ENCODE peak calls at places on chromosomes 3 and 15, in seven cellular contexts. C, Z, K, H, W, U and E are unnamed samples.
A peak's percentile ranks its signal among the peaks of the same experiment; 100 is the strongest.

GRCh38 chr3:144662729-144663128 is 691.1 kb downstream of the DIPK2A start:
- DNase-seq in C (no peak), Z (no peak), K (no peak), H (no peak), W (no peak), U (no peak), E (no peak)

GRCh38 chr3:66393486-66394260 is 107.1 kb downstream of the LRIG1 start:
- DNase-seq in C (no peak), Z (no peak), K (no peak), H (peak; percentile 81), W (peak; percentile 12), U (peak; percentile 18), E (peak; percentile 57)

GRCh38 chr3:94130690-94131089 is 67.8 kb downstream of the NSUN3 start:
- DNase-seq in C (no peak), Z (no peak), K (no peak), H (no peak), W (no peak), U (no peak), E (no peak)

GRCh38 chr3:150823277-150823676 is 60.3 kb upstream of the SIAH2 start:
- DNase-seq in C (no peak), Z (no peak), K (no peak), H (no peak), W (no peak), U (no peak), E (no peak)

GRCh38 chr15:83283813-83284562 is 476 bp downstream of the BNC1 start:
- DNase-seq in C (no peak), Z (no peak), K (no peak), H (no peak), W (peak; percentile 75), U (no peak), E (peak; percentile 54)

GRCh38 chr3:53243165-53243564 is 12.7 kb downstream of the TKT start:
- DNase-seq in C (no peak), Z (no peak), K (no peak), H (no peak), W (no peak), U (no peak), E (peak; percentile 69)

GRCh38 chr3:159938712-159939111 is 49.9 kb upstream of the IL12A start:
- DNase-seq in C (no peak), Z (no peak), K (no peak), H (no peak), W (no peak), U (no peak), E (no peak)

GRCh38 chr3:183058351-183058750 is 40.9 kb downstream of the MCCC1 start:
- DNase-seq in C (no peak), Z (no peak), K (no peak), H (no peak), W (no peak), U (no peak), E (no peak)

GRCh38 chr3:125129512-125129962 is 73.7 kb upstream of the HEG1 start:
- DNase-seq in C (no peak), Z (no peak), K (no peak), H (no peak), W (no peak), U (peak; percentile 85), E (peak; percentile 99)

GRCh38 chr3:195204360-195205166 is 66.4 kb downstream of the XXYLT1 start:
- DNase-seq in C (no peak), Z (no peak), K (no peak), H (no peak), W (peak; percentile 44), U (no peak), E (no peak)

GRCh38 chr3:79202471-79203143 is 565.2 kb downstream of the ROBO1 start:
- DNase-seq in C (no peak), Z (no peak), K (no peak), H (no peak), W (no peak), U (no peak), E (no peak)

GRCh38 chr3:36403661-36404060 is 23.4 kb downstream of the STAC start:
- DNase-seq in C (no peak), Z (no peak), K (no peak), H (no peak), W (no peak), U (no peak), E (no peak)

GRCh38 chr15:88701561-88702095 is 62.8 kb downstream of the ISG20 start:
- DNase-seq in C (no peak), Z (no peak), K (no peak), H (peak; percentile 19), W (no peak), U (no peak), E (no peak)

GRCh38 chr3:87435926-87436630 is 159.7 kb upstream of the POU1F1 start:
- DNase-seq in C (no peak), Z (no peak), K (no peak), H (no peak), W (no peak), U (no peak), E (peak; percentile 16)

GRCh38 chr15:63274427-63274826 is 3.0 kb upstream of the APH1B start:
- DNase-seq in C (no peak), Z (no peak), K (no peak), H (no peak), W (no peak), U (no peak), E (no peak)

GRCh38 chr15:43370310-43370974 is 401 bp downstream of the ZSCAN29 start:
- DNase-seq in C (no peak), Z (no peak), K (no peak), H (peak; percentile 1), W (no peak), U (peak; percentile 22), E (peak; percentile 59)

GRCh38 chr15:71294636-71295241 is 179.5 kb downstream of the THSD4 start:
- DNase-seq in C (no peak), Z (no peak), K (peak; percentile 82), H (no peak), W (no peak), U (no peak), E (peak; percentile 93)

GRCh38 chr3:20652249-20652648 is 466.2 kb upstream of the SGO1 start:
- DNase-seq in C (no peak), Z (no peak), K (no peak), H (no peak), W (no peak), U (no peak), E (no peak)
- H3K4me3 ChIP-seq in C (no peak overlapping the region), Z (no peak overlapping the region), K (no peak overlapping the region), H (no peak overlapping the region), W (no peak overlapping the region), U (no peak overlapping the region), E (no peak overlapping the region)

GRCh38 chr15:81297580-81298575 is 26.1 kb downstream of the STARD5 start:
- DNase-seq in C (no peak), Z (no peak), K (no peak), H (no peak), W (no peak), U (no peak), E (no peak)

GRCh38 chr15:81297147-81297572 is 26.8 kb downstream of the STARD5 start:
- DNase-seq in C (no peak), Z (no peak), K (no peak), H (no peak), W (no peak), U (no peak), E (peak; percentile 37)

GRCh38 chr15:81296673-81297072 is 27.3 kb downstream of the STARD5 start:
- DNase-seq in C (no peak), Z (no peak), K (peak; percentile 63), H (peak; percentile 84), W (peak; percentile 84), U (peak; percentile 62), E (no peak)

GRCh38 chr15:81295466-81296145 is 28.3 kb downstream of the STARD5 start:
- DNase-seq in C (no peak), Z (no peak), K (no peak), H (no peak), W (no peak), U (no peak), E (peak; percentile 35)

DNA sequence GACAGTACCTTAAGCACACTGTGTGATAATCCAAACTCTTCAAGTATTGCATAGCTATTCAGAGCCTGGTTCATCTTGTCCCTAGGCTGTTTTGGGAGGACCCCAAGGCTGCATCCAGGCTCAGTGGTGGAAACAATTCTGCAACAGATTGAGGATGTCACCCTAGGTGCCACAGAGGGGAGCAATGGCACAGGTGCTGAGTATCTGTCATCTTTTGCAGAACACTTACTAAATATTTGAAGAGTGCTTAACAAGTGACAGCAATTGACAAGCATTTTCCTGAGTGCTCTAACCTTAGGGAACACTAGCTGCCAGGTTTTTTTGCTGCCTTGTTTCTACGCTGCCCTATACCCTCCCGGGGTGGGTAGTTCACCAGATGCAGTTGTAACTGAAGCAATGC is 27.7 kb downstream of the STARD5 start:
- DNase-seq in C (no peak), Z (no peak), K (no peak), H (no peak), W (no peak), U (no peak), E (no peak)
- H3K4me3 ChIP-seq in C (no peak overlapping the region), Z (no peak overlapping the region), K (no peak overlapping the region), H (peak overlapping the region; percentile 77), W (no peak overlapping the region), U (no peak overlapping the region), E (no peak overlapping the region)

DNA sequence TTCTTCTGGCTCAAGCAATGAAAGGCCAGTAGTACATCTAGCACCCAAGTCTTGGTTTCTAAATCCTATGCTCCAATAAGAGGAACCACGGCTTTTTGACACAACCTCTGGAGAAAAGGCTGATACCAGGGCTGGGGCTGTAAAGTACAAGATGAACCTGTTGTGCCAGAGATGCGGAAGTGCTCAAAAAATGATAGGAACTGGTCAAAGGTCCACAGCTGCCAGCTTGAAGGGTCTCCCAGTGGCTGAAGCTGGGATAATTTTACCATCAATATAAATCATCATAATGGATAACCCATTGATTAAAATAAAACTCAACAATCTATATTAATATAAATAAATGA is 562 bp upstream of the NCEH1 start:
- DNase-seq in C (no peak), Z (no peak), K (no peak), H (no peak), W (no peak), U (no peak), E (no peak)
- H3K4me3 ChIP-seq in C (peak overlapping the region; percentile 86), Z (peak overlapping the region; percentile 69), K (no peak overlapping the region), H (peak overlapping the region; percentile 96), W (peak overlapping the region; percentile 76), U (peak overlapping the region; percentile 96), E (peak overlapping the region; percentile 99)

GRCh38 chr3:17983106-17983505 is 240.7 kb upstream of the TBC1D5 start:
- DNase-seq in C (no peak), Z (no peak), K (no peak), H (no peak), W (no peak), U (no peak), E (no peak)
- H3K4me3 ChIP-seq in C (no peak overlapping the region), Z (no peak overlapping the region), K (no peak overlapping the region), H (no peak overlapping the region), W (no peak overlapping the region), U (no peak overlapping the region), E (no peak overlapping the region)

DNA sequence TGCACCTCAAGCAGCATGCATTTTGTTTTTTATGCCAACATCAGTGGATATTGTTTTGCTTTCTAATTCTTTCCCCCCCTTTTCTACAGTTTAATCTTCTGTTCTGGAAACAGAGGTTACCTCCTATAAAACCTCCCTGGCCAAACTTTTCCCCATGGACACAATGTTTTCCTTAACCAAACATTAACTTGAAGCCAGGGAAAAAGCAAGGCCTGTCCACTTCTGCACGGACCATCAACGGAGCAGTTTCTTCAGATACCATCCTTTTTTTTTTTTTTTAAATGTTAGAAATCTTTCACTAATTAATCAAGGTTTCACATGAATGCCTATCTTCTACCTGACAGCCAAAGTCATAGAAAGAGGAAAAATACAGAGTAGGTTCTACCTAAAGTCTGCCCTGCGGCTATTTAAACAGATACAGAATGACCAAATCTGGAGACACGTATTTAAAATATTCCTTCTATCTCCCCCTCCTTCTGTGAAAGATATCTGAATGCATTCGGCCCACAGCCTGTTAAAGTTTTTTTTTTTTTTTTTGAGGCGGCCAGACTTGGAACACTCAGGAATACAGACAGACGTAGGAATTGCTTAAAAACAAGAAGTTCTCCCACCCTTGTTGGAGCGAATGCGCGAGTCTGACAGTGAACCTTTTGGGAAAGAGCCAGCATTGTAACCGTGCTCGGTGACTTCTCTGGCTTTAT is 126.8 kb downstream of the ADAMTS9 start:
- DNase-seq in C (no peak), Z (no peak), K (no peak), H (no peak), W (no peak), U (no peak), E (no peak)
- H3K4me3 ChIP-seq in C (peak overlapping the region; percentile 23), Z (no peak overlapping the region), K (no peak overlapping the region), H (no peak overlapping the region), W (no peak overlapping the region), U (peak overlapping the region; percentile 53), E (peak overlapping the region; percentile 78)